ENCODE peak calls at places on chromosomes 1 and 21, in four cellular contexts. One of them, this sample, is unnamed. For H3K36me3, the result is how much of the 10 kb centered on the place peaks cover.

GRCh38 chr21:35764586-35764985 is 295.7 kb downstream of the SETD4 start:
- DNase-seq in lung: no peak
- DNase-seq in Panc1: no peak
- DNase-seq in colonic mucosa: no peak
- DNase-seq in this sample: no peak

GRCh38 chr1:60504206-60504868 is 430.8 kb upstream of the C1orf87 start:
- DNase-seq in colonic mucosa: no peak
- DNase-seq in lung: no peak
- DNase-seq in Panc1: no peak
- DNase-seq in this sample: no peak

GRCh38 chr1:77683836-77684148 is 1.3 kb upstream of the ZZZ3 start:
- DNase-seq in Panc1: no peak
- DNase-seq in lung: no peak
- DNase-seq in colonic mucosa: no peak
- DNase-seq in this sample: no peak

GRCh38 chr21:45892156-45892919 is 89.2 kb upstream of the COL6A1 start:
- DNase-seq in lung: no peak
- DNase-seq in colonic mucosa: peak
- DNase-seq in Panc1: no peak
- DNase-seq in this sample: no peak

GRCh38 chr1:183385746-183386145 is 32.4 kb downstream of the NMNAT2 start:
- DNase-seq in colonic mucosa: no peak
- DNase-seq in lung: no peak
- DNase-seq in Panc1: no peak
- DNase-seq in this sample: no peak

GRCh38 chr21:43355925-43356289 is 71.0 kb downstream of the SIK1 start:
- DNase-seq in Panc1: no peak
- DNase-seq in lung: no peak
- DNase-seq in colonic mucosa: no peak
- DNase-seq in this sample: no peak

GRCh38 chr1:157585984-157586383 is 11.9 kb downstream of the FCRL4 start:
- DNase-seq in Panc1: no peak
- DNase-seq in colonic mucosa: no peak
- DNase-seq in lung: no peak
- DNase-seq in this sample: no peak

GRCh38 chr1:79695133-79695532 is 688.6 kb upstream of the ADGRL4 start:
- DNase-seq in colonic mucosa: no peak
- DNase-seq in Panc1: no peak
- DNase-seq in lung: no peak
- DNase-seq in this sample: no peak

GRCh38 chr1:51435902-51436301 is 83.2 kb downstream of the EPS15 start:
- DNase-seq in lung: no peak
- DNase-seq in colonic mucosa: no peak
- DNase-seq in Panc1: no peak
- DNase-seq in this sample: no peak

GRCh38 chr1:17588048-17588781 is 48.7 kb downstream of the ARHGEF10L start:
- DNase-seq in lung: no peak
- DNase-seq in colonic mucosa: peak
- DNase-seq in Panc1: no peak
- DNase-seq in this sample: peak
- H3K4me3 ChIP-seq in lung: no peak
- H3K4me3 ChIP-seq in colonic mucosa: no peak
- H3K4me3 ChIP-seq in Panc1: no peak
- H3K4me3 ChIP-seq in this sample: peak

DNA sequence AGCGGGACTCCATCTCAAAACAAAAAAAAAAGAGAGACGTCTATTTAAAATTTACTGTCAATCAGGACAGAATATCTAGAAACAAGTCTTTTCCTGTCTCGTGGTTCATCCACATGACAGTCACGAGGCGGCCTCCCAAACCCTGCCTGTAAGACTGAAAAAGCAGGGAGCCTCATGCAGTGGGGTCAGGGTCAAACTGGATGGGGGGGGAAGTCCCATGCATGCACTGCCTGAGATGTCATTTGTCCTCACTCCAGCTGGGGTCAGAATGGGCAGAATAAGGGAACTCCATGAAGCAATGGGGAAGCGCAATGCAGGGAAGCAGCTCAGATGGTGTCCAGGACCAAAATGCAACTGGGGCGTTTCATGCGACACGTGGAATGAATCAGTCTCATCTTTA is 85.5 kb downstream of the PIK3CD start:
- DNase-seq in colonic mucosa: no peak
- DNase-seq in lung: no peak
- DNase-seq in Panc1: no peak
- DNase-seq in this sample: no peak
- H3K36me3 ChIP-seq in colonic mucosa: under half
- H3K36me3 ChIP-seq in lung: half or more
- H3K36me3 ChIP-seq in Panc1: under half
- H3K36me3 ChIP-seq in this sample: half or more

GRCh38 chr1:40633563-40634376 is 31.7 kb downstream of the RIMS3 start:
- DNase-seq in lung: no peak
- DNase-seq in colonic mucosa: peak
- DNase-seq in Panc1: no peak
- DNase-seq in this sample: no peak

GRCh38 chr1:40637617-40638016 is 27.9 kb downstream of the RIMS3 start:
- DNase-seq in Panc1: no peak
- DNase-seq in lung: no peak
- DNase-seq in colonic mucosa: no peak
- DNase-seq in this sample: no peak

GRCh38 chr1:40636777-40637176 is 28.7 kb downstream of the RIMS3 start:
- DNase-seq in lung: no peak
- DNase-seq in colonic mucosa: no peak
- DNase-seq in Panc1: no peak
- DNase-seq in this sample: no peak

GRCh38 chr1:40635763-40636500 is 29.6 kb downstream of the RIMS3 start:
- DNase-seq in Panc1: no peak
- DNase-seq in lung: no peak
- DNase-seq in colonic mucosa: no peak
- DNase-seq in this sample: no peak

GRCh38 chr1:40634901-40635655 is 30.4 kb downstream of the RIMS3 start:
- DNase-seq in colonic mucosa: no peak
- DNase-seq in lung: no peak
- DNase-seq in Panc1: no peak
- DNase-seq in this sample: no peak
- H3K27ac ChIP-seq in colonic mucosa: no peak
- H3K27ac ChIP-seq in lung: no peak
- H3K27ac ChIP-seq in Panc1: no peak
- H3K27ac ChIP-seq in this sample: peak

DNA sequence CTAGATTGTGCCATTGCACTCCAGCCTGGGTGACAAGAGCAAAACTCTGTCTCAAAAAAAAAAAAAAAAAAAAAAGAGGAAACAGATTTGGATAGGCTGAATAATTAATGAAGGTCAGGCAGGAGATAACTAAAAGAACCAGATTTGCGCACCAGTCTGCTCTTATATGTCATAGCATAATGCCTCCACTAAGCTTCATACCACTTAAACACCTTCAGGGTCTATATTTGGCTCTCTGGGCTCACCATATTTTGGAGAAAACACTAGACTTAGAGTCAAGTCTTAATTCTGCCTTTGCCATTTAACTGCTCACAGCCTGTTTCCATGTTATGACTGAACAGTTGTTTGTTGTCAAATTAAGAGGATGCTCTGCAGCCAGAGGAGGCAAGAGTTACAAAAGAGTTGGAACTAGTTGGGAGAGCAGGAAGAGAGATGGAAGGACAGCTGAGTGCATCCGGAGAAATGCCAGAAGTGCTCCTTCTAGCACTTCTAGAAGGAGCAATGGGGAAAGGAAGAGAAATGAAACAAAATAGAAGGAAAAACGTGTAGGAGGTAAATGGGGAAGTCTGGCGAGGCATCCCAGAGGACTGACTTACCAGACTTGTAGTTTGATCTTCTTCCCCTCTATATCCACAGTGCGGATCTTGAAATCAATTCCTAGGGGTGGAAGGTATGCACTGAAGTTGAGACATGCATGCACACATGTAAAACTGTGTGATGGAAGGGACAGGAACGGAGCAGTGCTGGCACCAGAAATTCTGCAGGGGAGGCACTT is 1.8 kb downstream of the RAB13 start:
- DNase-seq in colonic mucosa: no peak
- DNase-seq in lung: no peak
- DNase-seq in Panc1: no peak
- DNase-seq in this sample: no peak
- H3K4me3 ChIP-seq in colonic mucosa: no peak
- H3K4me3 ChIP-seq in lung: no peak
- H3K4me3 ChIP-seq in Panc1: no peak
- H3K4me3 ChIP-seq in this sample: peak

GRCh38 chr1:248816042-248816851 is 9.5 kb downstream of the SH3BP5L start:
- DNase-seq in colonic mucosa: no peak
- DNase-seq in lung: no peak
- DNase-seq in Panc1: no peak
- DNase-seq in this sample: no peak
- H3K36me3 ChIP-seq in colonic mucosa: under half
- H3K36me3 ChIP-seq in lung: half or more
- H3K36me3 ChIP-seq in Panc1: under half
- H3K36me3 ChIP-seq in this sample: under half

DNA sequence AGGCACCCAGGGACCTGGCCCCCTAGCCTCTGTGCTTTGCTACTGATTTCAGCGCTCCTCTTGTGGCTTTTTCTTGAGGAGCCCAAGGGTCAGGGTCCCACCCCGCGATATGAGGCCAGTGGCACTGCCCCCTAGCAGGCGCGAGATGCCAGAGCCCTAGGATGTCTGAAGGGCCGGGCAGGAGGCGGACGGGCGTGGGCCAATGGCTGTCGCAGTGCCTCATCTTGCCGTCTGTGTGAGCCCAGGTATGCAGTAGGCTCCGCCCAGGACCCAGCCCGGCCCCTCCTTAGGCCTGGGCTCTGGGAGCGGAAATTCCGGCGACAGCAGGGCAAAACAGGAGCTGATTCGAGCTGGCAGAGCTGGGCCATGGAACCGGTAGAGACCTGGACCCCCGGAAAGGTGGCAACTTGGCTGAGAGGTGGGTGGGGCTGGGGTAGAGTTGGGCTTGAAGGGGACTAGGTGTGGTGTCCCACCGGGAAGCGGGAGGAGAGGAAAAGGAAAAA is at the start of gene CNKSR1:
- DNase-seq in colonic mucosa: peak
- DNase-seq in Panc1: no peak
- DNase-seq in lung: peak
- DNase-seq in this sample: no peak
- H3K27ac ChIP-seq in colonic mucosa: peak
- H3K27ac ChIP-seq in Panc1: peak
- H3K27ac ChIP-seq in lung: peak
- H3K27ac ChIP-seq in this sample: no peak

GRCh38 chr21:37074195-37074510 is 1.1 kb downstream of the TTC3 start:
- DNase-seq in colonic mucosa: peak
- DNase-seq in lung: no peak
- DNase-seq in Panc1: no peak
- DNase-seq in this sample: no peak

GRCh38 chr21:37076087-37076486 is 3.0 kb downstream of the TTC3 start:
- DNase-seq in Panc1: no peak
- DNase-seq in lung: no peak
- DNase-seq in colonic mucosa: no peak
- DNase-seq in this sample: no peak

GRCh38 chr21:37073417-37074194 is 552 bp downstream of the TTC3 start:
- DNase-seq in colonic mucosa: peak
- DNase-seq in lung: peak
- DNase-seq in Panc1: no peak
- DNase-seq in this sample: peak

GRCh38 chr21:37075214-37075770 is 2.2 kb downstream of the TTC3 start:
- DNase-seq in Panc1: no peak
- DNase-seq in lung: no peak
- DNase-seq in colonic mucosa: no peak
- DNase-seq in this sample: no peak

DNA sequence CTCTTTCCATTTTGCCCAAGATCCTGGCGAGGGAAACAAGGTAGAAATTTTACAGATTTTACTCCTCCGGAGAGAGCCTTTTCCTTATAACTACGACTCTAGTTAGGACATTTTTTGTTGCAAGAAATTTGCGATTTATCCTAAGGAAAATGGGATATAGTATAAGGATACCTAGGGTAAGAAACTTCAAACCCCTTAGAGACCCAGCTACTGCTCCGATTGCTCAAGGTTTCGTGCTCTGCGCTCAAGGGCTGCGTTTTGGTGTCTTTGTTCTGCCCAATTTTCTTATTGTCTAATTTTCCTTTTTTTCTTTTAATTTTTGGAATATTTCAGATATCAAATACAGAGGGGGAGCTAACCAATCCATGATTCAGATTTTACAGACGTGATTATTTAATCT is 1.5 kb downstream of the TTC3 start:
- DNase-seq in colonic mucosa: no peak
- DNase-seq in lung: no peak
- DNase-seq in Panc1: no peak
- DNase-seq in this sample: no peak
- H3K4me3 ChIP-seq in colonic mucosa: peak
- H3K4me3 ChIP-seq in lung: no peak
- H3K4me3 ChIP-seq in Panc1: peak
- H3K4me3 ChIP-seq in this sample: peak

GRCh38 chr21:44780140-44780508 is 21.5 kb downstream of the UBE2G2 start:
- DNase-seq in Panc1: no peak
- DNase-seq in colonic mucosa: no peak
- DNase-seq in lung: no peak
- DNase-seq in this sample: no peak
- H3K36me3 ChIP-seq in Panc1: under half
- H3K36me3 ChIP-seq in colonic mucosa: under half
- H3K36me3 ChIP-seq in lung: under half
- H3K36me3 ChIP-seq in this sample: under half

This sample was measured in ascending aorta.